ENCODE peak calls at places on chromosomes 4 and X, in five cellular contexts. C is mammary epithelial cell, S is GM23338, G is aorta, B is lung. T is an unnamed sample.
A peak's percentile ranks its signal among the peaks of the same experiment; 100 is the strongest.

GRCh38 chrX:129586446-129586845 is 46.4 kb downstream of the OCRL start:
- DNase-seq in G (no peak), C (no peak), S (no peak), B (no peak), T (no peak)

GRCh38 chr4:108352664-108353308 is 184.1 kb upstream of the LEF1 start:
- DNase-seq in S (no peak), B (no peak), G (no peak), C (no peak), T (no peak)

GRCh38 chr4:74262522-74262921 is 45.7 kb upstream of the EPGN start:
- DNase-seq in S (no peak), C (no peak), B (no peak), G (no peak), T (no peak)

GRCh38 chrX:74147439-74147838 is 156.5 kb upstream of the ZCCHC13 start:
- DNase-seq in B (no peak), C (no peak), G (no peak), S (no peak), T (no peak)

GRCh38 chrX:150148749-150149672 is 210.7 kb upstream of the EOLA2 start:
- DNase-seq in G (no peak), B (no peak), C (no peak), S (no peak), T (no peak)

GRCh38 chr4:163107754-163108153 is 58.9 kb downstream of the NAF1 start:
- DNase-seq in G (no peak), C (peak; percentile 2), B (no peak), S (peak; percentile 14), T (no peak)

GRCh38 chr4:2132438-2132837 is 73.3 kb downstream of the NAT8L start:
- DNase-seq in G (no peak), S (no peak), B (no peak), C (no peak), T (no peak)

GRCh38 chrX:75784689-75785491 is at the start of gene MAGEE2:
- DNase-seq in B (no peak), G (no peak), S (peak; percentile 24), C (no peak), T (peak; percentile 0)

GRCh38 chrX:44544036-44544435 is 1.4 kb upstream of the FUNDC1 start:
- DNase-seq in G (no peak), B (no peak), C (no peak), S (no peak), T (no peak)

GRCh38 chr4:101835121-101835904 is 44.8 kb downstream of the BANK1 start:
- DNase-seq in C (peak; percentile 64), S (no peak), B (peak; percentile 37), G (no peak), T (no peak)

GRCh38 chr4:157014621-157015591 is 43.3 kb upstream of the PDGFC start:
- DNase-seq in G (no peak), C (peak; percentile 76), B (no peak), S (peak; percentile 80), T (no peak)

GRCh38 chrX:115191490-115192243 is 2.5 kb downstream of the RBMXL3 start:
- DNase-seq in S (no peak), G (no peak), B (no peak), C (no peak), T (no peak)

GRCh38 chrX:43469391-43470054 is 186.6 kb upstream of the MAOA start:
- DNase-seq in G (no peak), C (peak; percentile 9), S (no peak), B (no peak), T (no peak)

GRCh38 chr4:169139013-169139412 is 129.0 kb upstream of the CBR4 start:
- DNase-seq in B (no peak), G (no peak), C (no peak), S (no peak), T (no peak)

GRCh38 chrX:44872319-44872816 is 620 bp upstream of the KDM6A start:
- DNase-seq in B (peak; percentile 56), G (peak; percentile 85), S (peak; percentile 41), C (peak; percentile 52), T (no peak)

GRCh38 chrX:39907964-39908616 is 189.7 kb downstream of the BCOR start:
- DNase-seq in C (peak; percentile 86), G (peak; percentile 90), S (no peak), B (peak; percentile 74), T (no peak)

GRCh38 chr4:146633471-146633800 is 5.3 kb upstream of the POU4F2 start:
- DNase-seq in G (no peak), C (no peak), S (peak; percentile 67), B (no peak), T (no peak)

GRCh38 chr4:112591593-112591992 is 45.1 kb downstream of the ZGRF1 start:
- DNase-seq in S (peak; percentile 8), G (no peak), C (no peak), B (no peak), T (no peak)

GRCh38 chr4:77613267-77613666 is 7.6 kb downstream of the CXCL13 start:
- DNase-seq in G (no peak), S (no peak), B (no peak), C (no peak), T (no peak)

GRCh38 chr4:6732441-6733357 is 16.7 kb downstream of the BLOC1S4 start:
- DNase-seq in C (peak; percentile 86), S (no peak), B (peak; percentile 48), G (peak; percentile 92), T (no peak)

GRCh38 chr4:68463796-68464195 is 16.5 kb downstream of the TMPRSS11E start:
- DNase-seq in B (no peak), S (no peak), C (peak; percentile 84), G (no peak), T (no peak)

GRCh38 chrX:153968255-153968654 is 3.4 kb downstream of the HCFC1 start:
- DNase-seq in G (no peak), S (no peak), C (no peak), B (no peak), T (no peak)
- H3K27ac ChIP-seq in G (no peak overlapping the region), S (no peak overlapping the region), C (no peak overlapping the region), B (no peak overlapping the region), T (peak overlapping the region; percentile 99)

DNA sequence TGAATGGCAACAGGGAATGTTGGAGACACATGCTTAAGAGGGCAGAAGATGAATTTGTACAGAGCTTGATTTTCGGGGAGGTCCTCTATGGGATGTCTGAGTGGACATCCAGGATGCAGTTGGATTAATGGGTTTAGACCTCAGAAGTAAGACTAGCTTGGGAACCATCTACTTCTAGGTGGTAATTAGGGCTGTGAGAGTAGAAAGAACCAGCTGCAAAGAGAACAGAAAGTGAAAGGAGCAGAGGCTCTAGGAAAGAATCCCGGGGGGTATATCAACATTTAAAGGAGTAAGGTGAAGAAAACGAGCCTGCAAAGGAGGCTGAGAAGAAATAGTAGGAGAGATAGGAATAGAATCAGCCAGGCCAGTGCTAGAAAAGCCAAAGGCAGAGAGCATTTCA is 29.0 kb upstream of the NKRF start:
- DNase-seq in C (no peak), B (no peak), G (no peak), S (no peak), T (no peak)
- H3K4me3 ChIP-seq in C (no peak overlapping the region), B (no peak overlapping the region), G (no peak overlapping the region), S (no peak overlapping the region), T (no peak overlapping the region)

DNA sequence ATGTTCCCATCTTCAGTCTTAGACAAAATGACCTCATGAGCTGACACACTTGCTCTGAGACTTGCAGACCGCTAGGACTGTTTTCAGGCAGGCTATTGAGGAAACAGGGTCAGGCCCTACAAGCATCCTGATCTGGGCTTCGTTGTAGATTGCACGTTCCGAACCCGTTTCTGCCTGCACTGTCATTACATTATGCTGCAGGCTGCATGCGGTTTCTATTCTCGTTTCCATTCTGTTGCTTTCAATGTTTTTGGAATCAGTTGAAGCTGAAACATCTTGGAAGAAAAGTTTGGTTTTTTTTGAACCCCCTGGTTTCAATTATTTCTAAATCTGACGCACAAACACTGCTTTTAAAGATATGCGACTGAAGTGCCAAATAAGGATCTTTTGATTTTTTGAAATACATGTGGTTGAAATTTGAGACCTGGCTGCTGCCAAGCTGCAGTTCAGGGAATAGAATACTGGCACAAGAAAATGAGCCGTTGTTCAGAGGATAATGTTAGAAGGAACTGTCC is 716.1 kb upstream of the INTU start:
- DNase-seq in C (peak; percentile 31), S (no peak), B (no peak), G (no peak), T (no peak)
- H3K27ac ChIP-seq in C (no peak overlapping the region), S (no peak overlapping the region), B (no peak overlapping the region), G (no peak overlapping the region), T (no peak overlapping the region)

GRCh38 chrX:134547047-134547679 is 87.2 kb downstream of the HPRT1 start:
- DNase-seq in B (no peak), S (no peak), C (no peak), G (no peak), T (no peak)

GRCh38 chrX:134548844-134549205 is 88.9 kb downstream of the HPRT1 start:
- DNase-seq in S (peak; percentile 30), C (no peak), B (no peak), G (no peak), T (no peak)

GRCh38 chrX:134545524-134545923 is 85.6 kb downstream of the HPRT1 start:
- DNase-seq in C (no peak), S (peak; percentile 45), B (no peak), G (no peak), T (no peak)

GRCh38 chrX:134546187-134546586 is 86.2 kb downstream of the HPRT1 start:
- DNase-seq in S (peak; percentile 20), B (no peak), G (no peak), C (no peak), T (no peak)

DNA sequence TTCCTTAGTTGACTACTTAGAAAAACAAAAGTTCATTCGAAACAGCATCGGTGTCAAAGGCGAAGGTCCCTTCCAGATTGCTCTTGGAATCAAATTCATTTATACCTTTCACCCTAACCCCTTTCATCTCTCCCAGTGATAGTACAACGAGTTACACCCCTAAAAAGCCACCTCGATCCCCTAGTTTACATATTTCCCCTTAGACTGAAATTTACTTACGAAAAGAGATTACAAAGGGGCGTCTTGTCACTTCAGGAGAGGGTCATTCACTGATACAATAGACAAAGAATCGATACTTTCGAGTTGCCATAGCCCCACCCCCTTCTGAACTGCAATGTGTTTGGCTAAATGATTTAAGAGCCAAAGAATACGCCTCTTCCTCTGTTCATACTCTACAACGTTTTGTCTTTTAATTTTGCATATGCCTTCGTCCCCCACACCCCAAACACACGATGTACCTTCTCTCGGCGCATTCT is 88.3 kb downstream of the HPRT1 start:
- DNase-seq in S (peak; percentile 27), C (no peak), B (no peak), G (no peak), T (no peak)
- H3K4me3 ChIP-seq in S (peak overlapping the region; percentile 59), C (peak overlapping the region; percentile 66), B (no peak overlapping the region), G (no peak overlapping the region), T (peak overlapping the region; percentile 48)

T was measured in naive thymus-derived CD4-positive, alpha-beta T cell.